ENCODE peak calls at places on chromosomes 6 and 20, in nine cellular contexts. M is trophoblast cell, D is H9, J is adrenal gland, S is tibial nerve, F is tibial artery, P is stomach, W is brain microvascular endothelial cell, V is lower lobe of right lung. E is an unnamed sample.

GRCh38 chr20:32314768-32315167 is 37.3 kb downstream of the KIF3B start:
- DNase-seq in M (no peak), D (no peak), J (no peak), S (no peak), F (no peak), P (no peak), W (no peak), V (no peak), E (no peak)

GRCh38 chr6:105199711-105200110 is 19.9 kb upstream of the POPDC3 start:
- DNase-seq in M (no peak), D (no peak), J (no peak), S (no peak), F (no peak), P (no peak), W (no peak), V (no peak), E (no peak)

GRCh38 chr20:41408986-41409385 is 42.4 kb upstream of the EMILIN3 start:
- DNase-seq in M (no peak), D (no peak), J (no peak), S (no peak), F (no peak), P (no peak), W (no peak), V (no peak), E (no peak)

GRCh38 chr6:2124260-2124709 is 121.1 kb downstream of the GMDS start:
- DNase-seq in M (no peak), D (no peak), J (no peak), S (no peak), F (no peak), P (no peak), W (no peak), V (peak), E (no peak)

GRCh38 chr6:40999498-41000070 is 39.4 kb downstream of the UNC5CL start:
- DNase-seq in M (peak), D (peak), J (peak), S (peak), F (no peak), P (peak), W (no peak), V (peak), E (peak)

GRCh38 chr6:158377866-158378265 is 65.6 kb downstream of the TULP4 start:
- DNase-seq in M (peak), D (no peak), J (no peak), S (no peak), F (no peak), P (no peak), W (peak), V (no peak), E (no peak)

GRCh38 chr20:58231678-58232077 is 3.2 kb upstream of the ANKRD60 start:
- DNase-seq in M (peak), D (no peak), J (no peak), S (no peak), F (no peak), P (no peak), W (no peak), V (no peak), E (no peak)

GRCh38 chr20:13703265-13703664 is 64.5 kb upstream of the TASP1 start:
- DNase-seq in M (no peak), D (peak), J (no peak), S (no peak), F (no peak), P (no peak), W (no peak), V (no peak), E (no peak)

GRCh38 chr20:51985013-51985415 is 182.7 kb upstream of the SALL4 start:
- DNase-seq in M (peak), D (no peak), J (peak), S (peak), F (no peak), P (no peak), W (peak), V (no peak), E (no peak)

GRCh38 chr6:46776070-46776752 is 17.0 kb upstream of the MEP1A start:
- DNase-seq in M (no peak), D (no peak), J (no peak), S (no peak), F (no peak), P (no peak), W (no peak), V (no peak), E (no peak)

GRCh38 chr6:141607956-141608355 is 524.8 kb upstream of the GJE1 start:
- DNase-seq in M (no peak), D (no peak), J (no peak), S (no peak), F (no peak), P (no peak), W (no peak), V (no peak), E (no peak)

DNA sequence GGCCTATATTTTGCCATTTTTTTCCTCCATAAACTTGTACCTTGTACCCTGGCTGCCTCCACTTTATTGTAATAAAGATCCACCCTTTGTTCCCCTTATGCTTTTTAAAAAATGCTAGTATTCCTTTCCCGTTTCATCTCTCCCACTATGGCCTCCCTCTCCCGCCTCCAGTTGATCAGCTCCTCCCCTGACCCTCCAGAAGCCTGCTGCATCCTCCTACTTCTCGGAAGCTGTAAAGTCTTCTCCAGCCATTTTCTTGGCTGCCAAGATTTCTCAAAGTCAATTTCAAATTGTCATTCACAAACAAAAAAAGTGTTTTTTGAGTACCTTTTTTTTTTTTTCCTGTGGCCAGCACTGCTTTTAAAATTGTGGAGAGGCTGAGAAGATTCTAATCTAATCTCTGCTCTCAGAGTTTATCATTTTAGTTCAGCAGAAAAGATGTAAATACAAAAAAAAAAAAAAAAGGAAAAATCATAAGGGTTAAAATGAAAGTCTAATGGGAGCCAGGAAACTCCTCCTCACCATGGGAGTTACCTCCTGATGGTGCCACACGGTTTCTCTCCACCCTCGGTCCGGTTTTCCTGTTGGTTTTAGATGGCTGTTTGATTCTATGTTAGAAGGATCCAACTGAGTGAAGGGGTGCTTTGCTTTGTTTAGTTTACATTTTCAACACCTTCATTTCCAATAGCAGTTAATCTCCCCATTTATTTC is 103.0 kb upstream of the KCNK16 start:
- DNase-seq in M (no peak), D (no peak), J (no peak), S (no peak), F (no peak), P (no peak), W (no peak), V (no peak), E (no peak)
- H3K27ac ChIP-seq in M (no peak), D (no peak), J (no peak), S (peak), F (no peak), P (no peak), W (peak), V (peak), E (no peak)

GRCh38 chr6:143176090-143177021 is 115.7 kb downstream of the AIG1 start:
- DNase-seq in M (peak), D (peak), J (no peak), S (no peak), F (no peak), P (no peak), W (peak), V (no peak), E (no peak)
- H3K27ac ChIP-seq in M (peak), D (no peak), J (no peak), S (no peak), F (no peak), P (no peak), W (peak), V (no peak), E (no peak)

DNA sequence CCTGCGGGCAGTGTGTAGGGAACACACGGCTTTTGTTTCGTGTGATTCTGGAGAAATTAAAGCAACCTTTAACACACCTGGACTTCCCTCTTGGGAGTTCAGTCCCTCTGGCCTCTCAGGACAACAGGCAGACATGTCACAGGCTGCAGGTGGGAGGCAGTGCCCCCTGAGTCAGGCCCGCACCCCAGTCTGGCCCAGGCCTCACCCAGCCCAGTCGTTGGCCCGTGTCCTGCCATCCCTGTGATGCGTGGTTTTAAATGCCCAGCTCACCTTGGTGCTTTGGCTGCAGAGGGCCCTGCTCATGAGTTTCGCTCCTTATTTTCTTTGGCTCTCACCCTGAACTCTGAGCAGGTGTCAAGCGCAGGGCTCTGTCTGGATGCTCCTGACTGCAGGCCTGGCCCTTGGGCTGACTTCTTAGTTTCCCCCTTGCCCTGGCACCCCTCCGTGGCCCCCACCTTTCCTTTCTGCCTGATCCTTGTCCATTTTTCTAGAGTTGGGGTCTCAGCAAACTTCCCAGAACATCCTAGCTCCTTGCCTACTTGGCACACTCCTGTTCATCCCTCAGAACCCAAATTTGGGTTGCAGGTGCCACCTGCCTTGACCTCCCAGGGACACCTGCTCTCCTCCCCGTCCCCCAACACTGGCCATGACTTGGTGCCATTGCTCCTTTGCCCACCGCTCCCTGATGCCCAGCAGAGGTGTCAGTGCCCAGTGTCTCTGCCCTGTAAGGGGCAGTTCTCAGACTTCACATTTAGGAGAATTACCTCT is 2.2 kb upstream of the CABLES2 start:
- DNase-seq in M (no peak), D (no peak), J (no peak), S (no peak), F (no peak), P (no peak), W (no peak), V (no peak), E (no peak)
- H3K27ac ChIP-seq in M (no peak), D (no peak), J (no peak), S (no peak), F (no peak), P (no peak), W (no peak), V (no peak), E (peak)

DNA sequence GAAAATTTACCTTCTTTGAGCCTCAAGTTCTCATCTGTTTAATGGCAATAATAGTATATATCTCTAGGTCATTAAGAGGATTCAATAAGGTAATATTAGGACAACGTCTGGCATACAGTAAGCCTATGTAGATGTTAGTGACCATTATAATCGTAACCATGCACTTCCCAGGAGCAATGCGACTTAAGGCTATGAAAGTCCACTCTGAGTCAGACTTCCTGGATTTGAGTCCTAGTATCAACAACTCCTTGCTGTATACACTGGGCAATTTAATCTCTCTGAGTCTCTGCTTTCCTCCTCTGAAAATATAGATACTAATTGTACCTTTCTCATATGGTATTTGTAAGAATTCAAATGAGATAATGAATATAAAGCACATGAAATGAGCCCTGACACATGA is 168.1 kb upstream of the HDDC2 start:
- DNase-seq in M (no peak), D (no peak), J (no peak), S (no peak), F (no peak), P (no peak), W (peak), V (no peak), E (no peak)
- H3K27ac ChIP-seq in M (no peak), D (no peak), J (no peak), S (no peak), F (no peak), P (no peak), W (no peak), V (no peak), E (no peak)